ENCODE peak calls at places on chromosome 14, in five cellular contexts. One of them, this sample, is unnamed.

GRCh38 chr14:103736546-103737431 is 21.2 kb downstream of the ZFYVE21 start:
- DNase-seq in stimulated activated CD4-positive, alpha-beta T cell treated with anti-CD3 and anti-CD28 coated beads, Interleukin-15, amount 100 ng/mL, for 24 hours: no peak
- DNase-seq in H4: no peak
- DNase-seq in dermis microvascular lymphatic vessel endothelial cell: no peak
- DNase-seq in GM23338: no peak
- DNase-seq in this sample: no peak

GRCh38 chr14:75811862-75812505 is 150.9 kb downstream of the TTLL5 start:
- DNase-seq in stimulated activated CD4-positive, alpha-beta T cell treated with anti-CD3 and anti-CD28 coated beads, Interleukin-15, amount 100 ng/mL, for 24 hours: no peak
- DNase-seq in H4: no peak
- DNase-seq in dermis microvascular lymphatic vessel endothelial cell: no peak
- DNase-seq in GM23338: peak; percentile 53
- DNase-seq in this sample: no peak

GRCh38 chr14:105279642-105280361 is 21.0 kb downstream of the BRF1 start:
- DNase-seq in stimulated activated CD4-positive, alpha-beta T cell treated with anti-CD3 and anti-CD28 coated beads, Interleukin-15, amount 100 ng/mL, for 24 hours: no peak
- DNase-seq in H4: no peak
- DNase-seq in dermis microvascular lymphatic vessel endothelial cell: no peak
- DNase-seq in GM23338: no peak
- DNase-seq in this sample: no peak

GRCh38 chr14:74239848-74240793 is 872 bp downstream of the VSX2 start:
- DNase-seq in stimulated activated CD4-positive, alpha-beta T cell treated with anti-CD3 and anti-CD28 coated beads, Interleukin-15, amount 100 ng/mL, for 24 hours: peak; percentile 21
- DNase-seq in H4: no peak
- DNase-seq in dermis microvascular lymphatic vessel endothelial cell: no peak
- DNase-seq in GM23338: peak; percentile 60
- DNase-seq in this sample: no peak

GRCh38 chr14:103067231-103067954 is 10.0 kb upstream of the CDC42BPB start:
- DNase-seq in stimulated activated CD4-positive, alpha-beta T cell treated with anti-CD3 and anti-CD28 coated beads, Interleukin-15, amount 100 ng/mL, for 24 hours: no peak
- DNase-seq in H4: no peak
- DNase-seq in dermis microvascular lymphatic vessel endothelial cell: no peak
- DNase-seq in GM23338: no peak
- DNase-seq in this sample: peak; percentile 58

GRCh38 chr14:74941676-74942097 is 13.7 kb downstream of the PGF start:
- DNase-seq in stimulated activated CD4-positive, alpha-beta T cell treated with anti-CD3 and anti-CD28 coated beads, Interleukin-15, amount 100 ng/mL, for 24 hours: peak; percentile 81
- DNase-seq in H4: no peak
- DNase-seq in dermis microvascular lymphatic vessel endothelial cell: peak; percentile 16
- DNase-seq in GM23338: no peak
- DNase-seq in this sample: peak; percentile 86

GRCh38 chr14:71403673-71404072 is 496.4 kb downstream of the PCNX1 start:
- DNase-seq in stimulated activated CD4-positive, alpha-beta T cell treated with anti-CD3 and anti-CD28 coated beads, Interleukin-15, amount 100 ng/mL, for 24 hours: peak; percentile 22
- DNase-seq in H4: peak; percentile 9
- DNase-seq in dermis microvascular lymphatic vessel endothelial cell: no peak
- DNase-seq in GM23338: peak; percentile 38
- DNase-seq in this sample: peak; percentile 12

GRCh38 chr14:96637521-96637920 is 135.3 kb downstream of the PAPOLA start:
- DNase-seq in stimulated activated CD4-positive, alpha-beta T cell treated with anti-CD3 and anti-CD28 coated beads, Interleukin-15, amount 100 ng/mL, for 24 hours: no peak
- DNase-seq in H4: no peak
- DNase-seq in dermis microvascular lymphatic vessel endothelial cell: no peak
- DNase-seq in GM23338: no peak
- DNase-seq in this sample: no peak

GRCh38 chr14:72763892-72764291 is 130.0 kb downstream of the DPF3 start:
- DNase-seq in stimulated activated CD4-positive, alpha-beta T cell treated with anti-CD3 and anti-CD28 coated beads, Interleukin-15, amount 100 ng/mL, for 24 hours: no peak
- DNase-seq in H4: no peak
- DNase-seq in dermis microvascular lymphatic vessel endothelial cell: no peak
- DNase-seq in GM23338: peak; percentile 31
- DNase-seq in this sample: no peak

GRCh38 chr14:61406670-61407069 is 85.3 kb downstream of the PRKCH start:
- DNase-seq in stimulated activated CD4-positive, alpha-beta T cell treated with anti-CD3 and anti-CD28 coated beads, Interleukin-15, amount 100 ng/mL, for 24 hours: peak; percentile 54
- DNase-seq in H4: no peak
- DNase-seq in dermis microvascular lymphatic vessel endothelial cell: peak; percentile 41
- DNase-seq in GM23338: no peak
- DNase-seq in this sample: no peak

GRCh38 chr14:96676161-96676560 is 121.0 kb upstream of the VRK1 start:
- DNase-seq in stimulated activated CD4-positive, alpha-beta T cell treated with anti-CD3 and anti-CD28 coated beads, Interleukin-15, amount 100 ng/mL, for 24 hours: no peak
- DNase-seq in H4: no peak
- DNase-seq in dermis microvascular lymphatic vessel endothelial cell: no peak
- DNase-seq in GM23338: no peak
- DNase-seq in this sample: no peak

GRCh38 chr14:71552809-71553208 is 379.4 kb upstream of the RGS6 start:
- DNase-seq in stimulated activated CD4-positive, alpha-beta T cell treated with anti-CD3 and anti-CD28 coated beads, Interleukin-15, amount 100 ng/mL, for 24 hours: no peak
- DNase-seq in H4: no peak
- DNase-seq in dermis microvascular lymphatic vessel endothelial cell: no peak
- DNase-seq in GM23338: peak; percentile 44
- DNase-seq in this sample: no peak

GRCh38 chr14:68659021-68659931 is 133.6 kb downstream of the ZFP36L1 start:
- DNase-seq in stimulated activated CD4-positive, alpha-beta T cell treated with anti-CD3 and anti-CD28 coated beads, Interleukin-15, amount 100 ng/mL, for 24 hours: no peak
- DNase-seq in H4: no peak
- DNase-seq in dermis microvascular lymphatic vessel endothelial cell: no peak
- DNase-seq in GM23338: no peak
- DNase-seq in this sample: no peak

This sample was measured in GM03348.